ENCODE peak calls at places on chromosomes 12 and 14, in six cellular contexts. N is upper lobe of left lung, F is endothelial cell of umbilical vein, K is sigmoid colon, O is GM23338, Z is transverse colon. X is an unnamed sample. For H3K4me1, the result is how much of the 10 kb centered on the place peaks cover.

GRCh38 chr14:54329082-54329695 is 67.6 kb upstream of the CDKN3 start:
- DNase-seq in N (peak), F (peak), K (no peak), O (peak), Z (peak), X (no peak)

GRCh38 chr12:109728921-109729836 is 15.6 kb downstream of the FAM222A start:
- DNase-seq in N (no peak), F (no peak), K (peak), O (no peak), Z (no peak), X (no peak)

GRCh38 chr12:54368709-54369596 is 4.7 kb upstream of the GPR84 start:
- DNase-seq in N (peak), F (peak), K (peak), O (peak), Z (peak), X (no peak)

GRCh38 chr12:67468549-67469245 is 179.8 kb upstream of the DYRK2 start:
- DNase-seq in N (no peak), F (no peak), K (no peak), O (no peak), Z (no peak), X (no peak)

GRCh38 chr12:117762143-117762542 is 206.6 kb downstream of the KSR2 start:
- DNase-seq in N (no peak), F (peak), K (no peak), O (no peak), Z (no peak), X (no peak)

GRCh38 chr14:71720978-71721624 is 211.1 kb upstream of the RGS6 start:
- DNase-seq in N (peak), F (peak), K (no peak), O (peak), Z (peak), X (no peak)

GRCh38 chr12:33265900-33266299 is 173.7 kb downstream of the SYT10 start:
- DNase-seq in N (no peak), F (no peak), K (no peak), O (no peak), Z (no peak), X (no peak)

GRCh38 chr12:62653304-62653703 is 186.7 kb downstream of the MON2 start:
- DNase-seq in N (no peak), F (no peak), K (no peak), O (no peak), Z (no peak), X (no peak)

GRCh38 chr12:544941-545635 is 85.3 kb downstream of the B4GALNT3 start:
- DNase-seq in N (no peak), F (peak), K (no peak), O (no peak), Z (no peak), X (no peak)

GRCh38 chr12:28486521-28486920 is 296.3 kb downstream of the CCDC91 start:
- DNase-seq in N (no peak), F (no peak), K (no peak), O (no peak), Z (no peak), X (no peak)

GRCh38 chr14:77051101-77051500 is 22.6 kb upstream of the IRF2BPL start:
- DNase-seq in N (peak), F (no peak), K (peak), O (no peak), Z (no peak), X (no peak)
- TF ChIP-seq POLR2AphosphoS5 in N (peak), F (no peak), K (peak), O (no peak), Z (no peak), X (peak)

GRCh38 chr12:122029620-122030426 is 8.1 kb downstream of the BCL7A start:
- DNase-seq in N (no peak), F (no peak), K (no peak), O (no peak), Z (no peak), X (no peak)

GRCh38 chr12:122030427-122030825 is 8.7 kb downstream of the BCL7A start:
- DNase-seq in N (no peak), F (no peak), K (no peak), O (no peak), Z (no peak), X (no peak)

GRCh38 chr12:122028165-122028591 is 6.5 kb downstream of the BCL7A start:
- DNase-seq in N (no peak), F (no peak), K (no peak), O (no peak), Z (no peak), X (no peak)

GRCh38 chr12:122026706-122027328 is 5.1 kb downstream of the BCL7A start:
- DNase-seq in N (no peak), F (no peak), K (no peak), O (peak), Z (no peak), X (no peak)

DNA sequence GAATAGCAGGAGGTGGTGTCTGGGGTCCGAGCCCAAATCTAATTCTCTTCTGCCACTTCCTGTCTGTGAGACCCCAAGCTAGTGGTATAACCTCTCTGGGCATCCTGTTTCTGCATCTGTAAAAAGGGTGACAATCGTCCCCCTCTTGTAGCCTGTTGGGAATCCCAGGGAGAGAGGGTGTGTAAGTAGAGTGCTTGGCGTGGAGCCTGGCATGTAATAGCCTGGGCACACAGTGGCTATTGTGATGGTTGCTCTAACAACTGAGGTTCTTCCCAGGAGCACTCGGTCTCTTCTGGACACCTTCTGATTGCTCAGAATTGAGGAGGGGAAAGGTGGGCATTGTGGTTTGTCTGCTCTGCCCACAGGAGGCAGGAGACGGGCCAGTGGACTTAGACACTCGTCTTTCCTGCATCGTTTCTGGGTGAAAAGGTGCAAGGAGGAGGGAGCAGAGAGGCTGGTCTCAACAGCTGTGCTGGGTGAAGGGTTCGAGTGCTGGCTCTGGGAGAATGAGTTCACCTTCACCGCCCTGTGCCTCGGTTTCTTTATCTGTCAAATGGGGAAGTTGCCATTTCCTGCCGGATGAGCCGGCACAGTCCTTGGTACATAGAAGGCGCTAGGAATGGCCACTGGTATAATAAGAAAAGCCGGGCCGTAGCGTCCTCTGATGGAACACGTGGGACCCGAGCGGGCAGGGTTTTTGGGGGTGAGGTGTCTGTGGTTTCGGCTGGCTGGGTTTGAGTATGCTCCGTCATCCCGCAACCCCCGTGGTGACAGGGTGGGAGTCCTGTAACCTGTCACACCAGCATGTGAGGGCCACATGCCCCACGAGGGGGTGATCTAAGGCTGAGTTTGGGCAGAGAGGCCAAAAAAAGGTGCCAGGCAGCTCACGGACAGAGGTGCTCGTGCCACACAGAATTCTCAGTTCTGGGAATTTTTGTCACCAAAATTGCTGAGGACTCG is 7.2 kb downstream of the BCL7A start:
- DNase-seq in N (no peak), F (no peak), K (no peak), O (no peak), Z (no peak), X (no peak)
- H3K4me1 ChIP-seq in N (under half), F (under half), K (under half), O (under half), Z (under half), X (under half)

GRCh38 chr14:75434557-75435248 is 6.9 kb downstream of the JDP2 start:
- DNase-seq in N (no peak), F (no peak), K (no peak), O (no peak), Z (no peak), X (no peak)
- TF ChIP-seq POLR2AphosphoS5 in N (no peak), F (no peak), K (peak), O (no peak), Z (peak), X (no peak)

DNA sequence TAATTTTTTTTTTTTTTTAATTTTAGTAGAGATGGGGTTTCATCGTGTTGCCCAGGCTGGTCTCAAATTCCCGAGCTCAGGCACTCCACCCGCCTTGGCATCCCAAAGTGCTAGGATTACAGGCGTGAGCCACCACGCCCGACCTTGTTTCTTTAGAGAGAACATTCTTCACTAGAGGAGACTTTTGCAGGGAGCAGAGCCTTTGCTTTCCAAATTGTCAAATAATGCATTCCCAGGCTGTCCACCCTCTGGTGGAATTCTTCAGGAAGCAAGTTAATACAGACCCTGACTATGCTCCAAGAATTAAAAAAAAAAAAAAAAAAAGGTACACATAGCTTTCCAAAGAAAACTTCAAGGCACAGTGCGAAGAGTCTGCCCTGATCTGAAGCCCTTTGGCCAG is 6.8 kb downstream of the ALDH1L2 start:
- DNase-seq in N (no peak), F (no peak), K (no peak), O (no peak), Z (no peak), X (no peak)
- H3K4me1 ChIP-seq in N (under half), F (under half), K (under half), O (under half), Z (under half), X (under half)

X was measured in vagina.